ENCODE peak calls at places on chromosomes 13 and 19, in seven cellular contexts. U is bronchial epithelial cell; K is NCI-H1092; D is GOT3; L is NCI-H460; E is stimulated activated CD8-positive, alpha-beta memory T cell treated with anti-CD3 and anti-CD28 coated beads, Interleukin-2, amount 100 ng/mL, for 1 hour; I is AG10803. T is an unnamed sample.
A peak's percentile ranks its signal among the peaks of the same experiment; 100 is the strongest.

GRCh38 chr13:40509876-40510275 is 156.6 kb downstream of the FOXO1 start:
- DNase-seq in U (no peak), K (no peak), D (no peak), L (no peak), E (no peak), I (no peak), T (no peak)

GRCh38 chr19:47389150-47389556 is 30.2 kb downstream of the MEIS3 start:
- DNase-seq in U (no peak), K (no peak), D (no peak), L (no peak), E (no peak), I (no peak), T (no peak)

GRCh38 chr13:113033054-113033453 is 64.0 kb downstream of the MCF2L start:
- DNase-seq in U (no peak), K (no peak), D (no peak), L (no peak), E (no peak), I (no peak), T (no peak)

GRCh38 chr13:99258946-99259345 is 767 bp upstream of the GPR18 start:
- DNase-seq in U (no peak), K (no peak), D (no peak), L (no peak), E (no peak), I (no peak), T (no peak)

GRCh38 chr19:1906985-1907562 is 1.9 kb downstream of the ADAT3 start:
- DNase-seq in U (no peak), K (no peak), D (no peak), L (no peak), E (no peak), I (no peak), T (no peak)

GRCh38 chr13:38687246-38688229 is 661 bp downstream of the FREM2 start:
- DNase-seq in U (no peak), K (no peak), D (no peak), L (no peak), E (no peak), I (no peak), T (peak; percentile 5)

GRCh38 chr19:11064831-11065303 is 24.4 kb upstream of the LDLR start:
- DNase-seq in U (no peak), K (no peak), D (no peak), L (peak; percentile 3), E (no peak), I (no peak), T (peak; percentile 35)

GRCh38 chr13:26628706-26629105 is 71.2 kb downstream of the WASF3 start:
- DNase-seq in U (peak; percentile 28), K (peak; percentile 9), D (no peak), L (no peak), E (no peak), I (peak; percentile 54), T (peak; percentile 41)

GRCh38 chr13:49454388-49455015 is 10.4 kb downstream of the SETDB2 start:
- DNase-seq in U (no peak), K (no peak), D (no peak), L (no peak), E (no peak), I (peak; percentile 70), T (peak; percentile 18)

GRCh38 chr13:51291341-51291740 is 48.1 kb upstream of the SERPINE3 start:
- DNase-seq in U (peak; percentile 51), K (no peak), D (no peak), L (no peak), E (no peak), I (peak; percentile 9), T (no peak)

GRCh38 chr13:44919103-44919804 is 70.0 kb downstream of the NUFIP1 start:
- DNase-seq in U (no peak), K (no peak), D (no peak), L (no peak), E (no peak), I (no peak), T (no peak)

GRCh38 chr13:24233351-24233901 is 72.9 kb downstream of the SPATA13 start:
- DNase-seq in U (no peak), K (no peak), D (no peak), L (no peak), E (no peak), I (peak; percentile 41), T (peak; percentile 40)

GRCh38 chr13:39451860-39452301 is 151.1 kb downstream of the LHFPL6 start:
- DNase-seq in U (no peak), K (peak; percentile 47), D (no peak), L (no peak), E (no peak), I (peak; percentile 44), T (no peak)

GRCh38 chr13:74922963-74923362 is 559.0 kb downstream of the TBC1D4 start:
- DNase-seq in U (no peak), K (no peak), D (no peak), L (no peak), E (no peak), I (no peak), T (no peak)

GRCh38 chr13:47499358-47500150 is 501.5 kb downstream of the SUCLA2 start:
- DNase-seq in U (peak; percentile 79), K (no peak), D (no peak), L (peak; percentile 44), E (no peak), I (peak; percentile 75), T (peak; percentile 75)

GRCh38 chr19:10871711-10872550 is 578 bp downstream of the CARM1 start:
- DNase-seq in U (no peak), K (no peak), D (no peak), L (no peak), E (no peak), I (no peak), T (peak; percentile 60)

GRCh38 chr19:3225677-3226093 is 1.2 kb downstream of the CELF5 start:
- DNase-seq in U (no peak), K (no peak), D (no peak), L (no peak), E (no peak), I (no peak), T (no peak)

GRCh38 chr19:45302416-45302815 is 20.3 kb downstream of the CKM start:
- DNase-seq in U (no peak), K (no peak), D (no peak), L (no peak), E (no peak), I (no peak), T (no peak)

GRCh38 chr19:30802424-30803013 is 430.3 kb downstream of the ZNF536 start:
- DNase-seq in U (no peak), K (no peak), D (no peak), L (no peak), E (no peak), I (no peak), T (no peak)

GRCh38 chr13:113860579-113861432 is 3.1 kb downstream of the GAS6 start:
- DNase-seq in U (no peak), K (no peak), D (no peak), L (no peak), E (no peak), I (no peak), T (peak; percentile 49)

GRCh38 chr13:44106231-44107152 is 226.8 kb downstream of the LACC1 start:
- DNase-seq in U (no peak), K (no peak), D (no peak), L (no peak), E (no peak), I (no peak), T (no peak)

GRCh38 chr13:45833663-45834062 is 17.9 kb downstream of the SIAH3 start:
- DNase-seq in U (peak; percentile 48), K (no peak), D (no peak), L (no peak), E (no peak), I (peak; percentile 67), T (peak; percentile 40)

GRCh38 chr19:47461876-47462275 is 9.8 kb downstream of the SLC8A2 start:
- DNase-seq in U (no peak), K (no peak), D (no peak), L (no peak), E (no peak), I (no peak), T (no peak)

GRCh38 chr19:17243854-17244617 is 1.7 kb downstream of the NR2F6 start:
- DNase-seq in U (no peak), K (no peak), D (no peak), L (no peak), E (no peak), I (peak; percentile 45), T (peak; percentile 60)

GRCh38 chr19:21694171-21694906 is 73.0 kb downstream of the ZNF100 start:
- DNase-seq in U (no peak), K (no peak), D (no peak), L (no peak), E (no peak), I (no peak), T (no peak)

GRCh38 chr19:35107541-35107939 is 8.1 kb upstream of the FXYD3 start:
- DNase-seq in U (peak; percentile 82), K (no peak), D (no peak), L (peak; percentile 40), E (no peak), I (peak; percentile 29), T (peak; percentile 60)

GRCh38 chr13:89897681-89898080 is 1449.8 kb upstream of the MIR17HG start:
- DNase-seq in U (no peak), K (no peak), D (no peak), L (no peak), E (no peak), I (no peak), T (no peak)

GRCh38 chr19:14542721-14543328 is 13.4 kb downstream of the TECR start:
- DNase-seq in U (peak; percentile 68), K (no peak), D (no peak), L (no peak), E (no peak), I (peak; percentile 67), T (peak; percentile 44)

GRCh38 chr19:7400815-7401214 is 52.1 kb downstream of the ARHGEF18 start:
- DNase-seq in U (no peak), K (no peak), D (no peak), L (no peak), E (no peak), I (no peak), T (no peak)

GRCh38 chr19:31781542-31781941 is 432.3 kb upstream of the TSHZ3 start:
- DNase-seq in U (no peak), K (no peak), D (no peak), L (no peak), E (no peak), I (no peak), T (no peak)

GRCh38 chr19:44643605-44644390 is at the start of gene PVR:
- DNase-seq in U (peak; percentile 61), K (peak; percentile 31), D (peak; percentile 46), L (peak; percentile 46), E (peak; percentile 8), I (peak; percentile 68), T (peak; percentile 94)

GRCh38 chr19:6769006-6769637 is 1.9 kb upstream of the SH2D3A start:
- DNase-seq in U (no peak), K (no peak), D (no peak), L (no peak), E (no peak), I (peak; percentile 15), T (peak; percentile 47)

GRCh38 chr13:101639711-101640110 is 187.2 kb downstream of the ITGBL1 start:
- DNase-seq in U (no peak), K (no peak), D (no peak), L (no peak), E (no peak), I (no peak), T (no peak)

GRCh38 chr19:2841858-2842574 is 741 bp downstream of the ZNF555 start:
- DNase-seq in U (no peak), K (no peak), D (no peak), L (no peak), E (no peak), I (no peak), T (peak; percentile 51)

GRCh38 chr19:54248016-54248601 is 5.5 kb upstream of the LILRA6 start:
- DNase-seq in U (no peak), K (no peak), D (no peak), L (no peak), E (no peak), I (no peak), T (peak; percentile 7)

T was measured in GM03348.